ENCODE peak calls at places on chromosomes 4 and X, in six cellular contexts. One of them, this sample, is unnamed.

GRCh38 chr4:727576-727975 is 21.9 kb downstream of the PCGF3 start:
- DNase-seq in non-pigmented ciliary epithelial cell: no peak
- DNase-seq in NAMALWA: no peak
- DNase-seq in neural progenitor cell: no peak
- DNase-seq in NT2/D1: no peak
- DNase-seq in pulmonary artery endothelial cell: no peak
- DNase-seq in this sample: no peak

GRCh38 chr4:183541081-183542045 is 36.5 kb downstream of the ING2 start:
- DNase-seq in neural progenitor cell: peak; percentile 85
- DNase-seq in non-pigmented ciliary epithelial cell: no peak
- DNase-seq in NT2/D1: peak; percentile 51
- DNase-seq in NAMALWA: no peak
- DNase-seq in pulmonary artery endothelial cell: no peak
- DNase-seq in this sample: no peak

GRCh38 chrX:143378851-143379250 is 138.4 kb downstream of the SPANXN3 start:
- DNase-seq in NAMALWA: no peak
- DNase-seq in neural progenitor cell: no peak
- DNase-seq in non-pigmented ciliary epithelial cell: no peak
- DNase-seq in pulmonary artery endothelial cell: no peak
- DNase-seq in NT2/D1: no peak
- DNase-seq in this sample: no peak

GRCh38 chrX:123959281-123960063 is 2.0 kb upstream of the STAG2 start:
- DNase-seq in pulmonary artery endothelial cell: no peak
- DNase-seq in NAMALWA: peak; percentile 52
- DNase-seq in non-pigmented ciliary epithelial cell: no peak
- DNase-seq in NT2/D1: no peak
- DNase-seq in neural progenitor cell: peak; percentile 39
- DNase-seq in this sample: no peak

GRCh38 chrX:119189586-119189985 is 46.5 kb upstream of the PGRMC1 start:
- DNase-seq in neural progenitor cell: no peak
- DNase-seq in NAMALWA: no peak
- DNase-seq in non-pigmented ciliary epithelial cell: no peak
- DNase-seq in pulmonary artery endothelial cell: no peak
- DNase-seq in NT2/D1: no peak
- DNase-seq in this sample: no peak

GRCh38 chr4:54363037-54363436 is 133.9 kb downstream of the PDGFRA start:
- DNase-seq in NT2/D1: no peak
- DNase-seq in pulmonary artery endothelial cell: no peak
- DNase-seq in neural progenitor cell: no peak
- DNase-seq in NAMALWA: no peak
- DNase-seq in non-pigmented ciliary epithelial cell: no peak
- DNase-seq in this sample: no peak

GRCh38 chr4:118981839-118982381 is 93.3 kb downstream of the SYNPO2 start:
- DNase-seq in neural progenitor cell: peak; percentile 78
- DNase-seq in pulmonary artery endothelial cell: peak; percentile 30
- DNase-seq in non-pigmented ciliary epithelial cell: peak; percentile 93
- DNase-seq in NT2/D1: peak; percentile 33
- DNase-seq in NAMALWA: peak; percentile 80
- DNase-seq in this sample: peak; percentile 19

GRCh38 chr4:97841512-97841911 is 301.8 kb downstream of the STPG2 start:
- DNase-seq in NAMALWA: no peak
- DNase-seq in non-pigmented ciliary epithelial cell: no peak
- DNase-seq in NT2/D1: no peak
- DNase-seq in pulmonary artery endothelial cell: no peak
- DNase-seq in neural progenitor cell: no peak
- DNase-seq in this sample: no peak

GRCh38 chr4:104758574-104758973 is 263.9 kb upstream of the CXXC4 start:
- DNase-seq in pulmonary artery endothelial cell: no peak
- DNase-seq in NAMALWA: no peak
- DNase-seq in NT2/D1: no peak
- DNase-seq in neural progenitor cell: no peak
- DNase-seq in non-pigmented ciliary epithelial cell: no peak
- DNase-seq in this sample: no peak

GRCh38 chrX:140503714-140504351 is 1.0 kb downstream of the SOX3 start:
- DNase-seq in pulmonary artery endothelial cell: no peak
- DNase-seq in neural progenitor cell: peak; percentile 75
- DNase-seq in NAMALWA: no peak
- DNase-seq in non-pigmented ciliary epithelial cell: no peak
- DNase-seq in NT2/D1: no peak
- DNase-seq in this sample: no peak

GRCh38 chrX:109709129-109709631 is 23.9 kb downstream of the ACSL4 start:
- DNase-seq in non-pigmented ciliary epithelial cell: no peak
- DNase-seq in pulmonary artery endothelial cell: no peak
- DNase-seq in neural progenitor cell: no peak
- DNase-seq in NAMALWA: peak; percentile 49
- DNase-seq in NT2/D1: no peak
- DNase-seq in this sample: no peak

GRCh38 chrX:112941209-112941788 is 100.7 kb upstream of the AMOT start:
- DNase-seq in NAMALWA: peak; percentile 0
- DNase-seq in non-pigmented ciliary epithelial cell: no peak
- DNase-seq in neural progenitor cell: no peak
- DNase-seq in NT2/D1: no peak
- DNase-seq in pulmonary artery endothelial cell: no peak
- DNase-seq in this sample: no peak

GRCh38 chrX:97597954-97598353 is 714.2 kb downstream of the RPA4 start:
- DNase-seq in non-pigmented ciliary epithelial cell: no peak
- DNase-seq in pulmonary artery endothelial cell: no peak
- DNase-seq in NT2/D1: peak; percentile 30
- DNase-seq in NAMALWA: no peak
- DNase-seq in neural progenitor cell: peak; percentile 13
- DNase-seq in this sample: peak; percentile 28

GRCh38 chr4:8099981-8100464 is 58.6 kb downstream of the ABLIM2 start:
- DNase-seq in NAMALWA: no peak
- DNase-seq in neural progenitor cell: no peak
- DNase-seq in non-pigmented ciliary epithelial cell: no peak
- DNase-seq in NT2/D1: no peak
- DNase-seq in pulmonary artery endothelial cell: no peak
- DNase-seq in this sample: no peak

GRCh38 chr4:159240690-159241089 is 137.8 kb downstream of the RAPGEF2 start:
- DNase-seq in neural progenitor cell: no peak
- DNase-seq in non-pigmented ciliary epithelial cell: no peak
- DNase-seq in NT2/D1: no peak
- DNase-seq in NAMALWA: no peak
- DNase-seq in pulmonary artery endothelial cell: no peak
- DNase-seq in this sample: no peak

GRCh38 chrX:41384041-41384705 is 50.2 kb downstream of the DDX3X start:
- DNase-seq in pulmonary artery endothelial cell: peak; percentile 10
- DNase-seq in neural progenitor cell: no peak
- DNase-seq in NT2/D1: no peak
- DNase-seq in NAMALWA: no peak
- DNase-seq in non-pigmented ciliary epithelial cell: peak; percentile 31
- DNase-seq in this sample: no peak

This sample was measured in immature natural killer cell.